ENCODE peak calls at places on chromosomes 7 and 10, in four cellular contexts. C, D, G and I are unnamed samples.

GRCh38 chr7:125136341-125136740 is 206.7 kb upstream of the POT1 start:
- DNase-seq in G (no peak), D (no peak), C (no peak), I (no peak)

GRCh38 chr7:95596183-95597135 is at the start of gene PDK4:
- DNase-seq in G (no peak), D (peak), C (no peak), I (no peak)

GRCh38 chr10:88385601-88386203 is 197.4 kb downstream of the RNLS start:
- DNase-seq in C (peak), D (no peak), G (peak), I (no peak)

GRCh38 chr7:129875160-129875559 is 77.6 kb downstream of the UBE2H start:
- DNase-seq in G (no peak), C (no peak), D (no peak), I (no peak)

GRCh38 chr7:99379043-99379577 is 4.6 kb downstream of the ARPC1B start:
- DNase-seq in D (peak), G (no peak), C (peak), I (peak)

GRCh38 chr10:29590598-29591415 is 44.0 kb downstream of the SVIL start:
- DNase-seq in C (no peak), G (peak), D (peak), I (peak)

GRCh38 chr7:144835166-144835611 is 664 bp downstream of the TPK1 start:
- DNase-seq in D (peak), G (no peak), C (peak), I (no peak)

GRCh38 chr10:34333513-34333912 is 481.6 kb downstream of the PARD3 start:
- DNase-seq in G (no peak), C (no peak), D (no peak), I (no peak)

GRCh38 chr10:132688580-132689420 is 97.1 kb downstream of the NKX6-2 start:
- DNase-seq in G (no peak), D (no peak), C (no peak), I (no peak)

GRCh38 chr10:132687893-132688579 is 97.9 kb downstream of the NKX6-2 start:
- DNase-seq in G (no peak), D (no peak), C (no peak), I (no peak)

GRCh38 chr10:132685121-132685891 is 100.6 kb downstream of the NKX6-2 start:
- DNase-seq in G (no peak), C (no peak), D (peak), I (peak)

GRCh38 chr10:132685921-132686680 is 99.8 kb downstream of the NKX6-2 start:
- DNase-seq in G (no peak), C (no peak), D (no peak), I (no peak)

DNA sequence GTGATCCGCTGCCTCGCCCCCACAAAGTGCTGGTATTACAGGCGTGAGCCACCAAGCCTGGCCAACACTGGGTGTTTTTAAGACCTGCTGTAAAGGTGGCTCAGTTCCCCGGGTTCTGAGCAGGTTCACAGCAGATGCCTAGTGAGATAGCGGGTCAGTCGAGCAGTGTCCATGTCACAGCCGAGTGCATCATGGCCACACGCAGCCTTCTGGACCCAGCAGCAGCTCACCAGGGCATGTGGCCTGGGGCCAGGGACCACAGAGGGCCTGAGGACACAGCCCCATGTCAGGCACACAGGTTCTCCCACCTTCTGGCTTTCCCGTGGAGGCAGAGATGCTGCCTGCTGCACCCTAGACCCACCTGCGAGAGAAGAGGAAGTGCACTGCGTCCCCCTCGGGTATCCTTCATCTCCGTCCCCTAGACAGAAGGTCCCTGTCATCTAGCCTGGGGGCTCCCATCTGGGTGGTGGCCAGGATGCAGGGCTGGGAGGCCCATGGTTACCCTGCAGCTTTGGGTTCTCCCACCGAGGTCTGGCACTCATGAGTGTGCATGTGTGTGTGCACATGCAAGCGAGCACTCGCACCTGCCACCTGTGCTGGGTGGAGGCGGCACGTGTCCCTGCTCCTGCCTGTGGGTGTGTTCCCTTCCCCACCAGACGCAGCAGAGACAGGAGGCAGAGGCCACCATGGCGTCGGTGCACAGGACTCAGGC is 98.6 kb downstream of the NKX6-2 start:
- DNase-seq in C (no peak), G (no peak), D (no peak), I (no peak)
- TF ChIP-seq SPI1 in C (no peak), G (no peak), D (no peak), I (no peak)

GRCh38 chr7:100423315-100423714 is 5.2 kb downstream of the ZCWPW1 start:
- DNase-seq in G (no peak), C (no peak), D (no peak), I (no peak)

GRCh38 chr7:100419660-100420226 is 8.8 kb downstream of the ZCWPW1 start:
- DNase-seq in G (no peak), C (no peak), D (no peak), I (no peak)

GRCh38 chr7:100415448-100415847 is 13.1 kb downstream of the ZCWPW1 start:
- DNase-seq in C (no peak), D (no peak), G (no peak), I (no peak)

GRCh38 chr7:100413889-100414288 is 14.6 kb downstream of the ZCWPW1 start:
- DNase-seq in C (no peak), G (no peak), D (no peak), I (no peak)

GRCh38 chr7:100418930-100419659 is 9.4 kb downstream of the ZCWPW1 start:
- DNase-seq in C (no peak), G (no peak), D (no peak), I (no peak)
- TF ChIP-seq SPI1 in C (peak), G (peak), D (no peak), I (peak)

DNA sequence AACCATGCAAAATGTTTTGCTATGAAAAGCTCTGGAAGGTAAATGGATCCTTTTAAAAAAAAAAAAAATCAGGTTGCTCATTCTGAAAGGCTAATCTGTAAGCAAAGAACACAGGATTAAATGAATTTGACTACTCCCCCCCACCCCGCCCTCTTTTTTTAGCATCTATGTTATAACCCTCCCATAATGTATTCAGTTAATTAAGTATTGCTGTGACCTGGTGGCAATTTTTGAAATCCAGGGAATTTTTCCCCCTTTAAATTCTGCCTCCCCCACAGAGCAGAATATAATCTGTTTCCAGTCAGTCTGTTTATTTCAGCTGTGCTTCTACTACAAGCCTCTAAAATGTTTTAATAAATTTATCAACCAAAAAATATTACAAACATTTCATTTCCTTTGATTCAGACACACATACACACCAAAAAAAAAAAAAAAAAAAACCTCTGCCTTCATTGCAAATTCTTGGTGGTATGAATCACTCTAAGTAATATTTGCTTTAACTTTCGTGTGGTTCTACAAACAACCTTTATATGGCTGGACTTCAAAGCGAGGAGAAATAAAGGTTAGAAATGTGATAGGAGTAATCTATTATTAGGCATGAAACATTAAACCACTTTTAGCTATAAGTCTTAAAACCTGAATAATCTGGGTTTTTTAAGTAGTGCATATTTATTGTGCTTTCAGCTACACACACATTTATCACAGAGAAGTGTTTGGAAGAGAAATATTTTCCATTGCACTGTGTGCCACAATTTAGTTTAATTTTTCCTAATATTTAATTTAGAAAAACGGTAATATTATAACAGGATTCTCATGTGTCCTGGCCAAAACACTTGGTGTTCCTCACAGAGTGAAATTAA is 64.4 kb upstream of the ARID5B start:
- DNase-seq in D (no peak), C (no peak), G (no peak), I (no peak)
- TF ChIP-seq SPI1 in D (no peak), C (no peak), G (no peak), I (no peak)

GRCh38 chr7:6729492-6730342 is 23.0 kb upstream of the ZNF12 start:
- DNase-seq in C (peak), G (peak), D (peak), I (peak)
- TF ChIP-seq SPI1 in C (no peak), G (no peak), D (no peak), I (no peak)